ENCODE peak calls at places on chromosomes 12 and 14, in seven cellular contexts. X is lower lobe of right lung; C is fibroblast of mammary gland; J is activated CD4-positive, alpha-beta memory T cell treated with anti-CD3 and anti-CD28 coated beads, Interleukin-2, amount 10 ng/mL, durations not matched to agents 7 days and 5 days; H is DMS 273 treated with DMSO at 0.1 percent for 48 hours; R is stimulated activated CD8-positive, alpha-beta memory T cell treated with anti-CD3 and anti-CD28 coated beads, Interleukin-15, amount 100 ng/mL, for 1 hour; U is GM20000. G is an unnamed sample.

GRCh38 chr12:47785887-47786661 is 13.0 kb downstream of the SLC48A1 start:
- DNase-seq in C (peak), U (no peak), H (no peak), R (no peak), J (no peak), X (peak), G (no peak)

GRCh38 chr14:100859781-100860180 is 33.9 kb downstream of the MEG3 start:
- DNase-seq in R (no peak), X (peak), J (no peak), C (no peak), H (no peak), U (no peak), G (no peak)

GRCh38 chr14:31096255-31096654 is 70.1 kb upstream of the STRN3 start:
- DNase-seq in R (no peak), U (no peak), J (no peak), C (no peak), X (no peak), H (no peak), G (peak)

GRCh38 chr12:120687570-120688289 is 781 bp downstream of the MLEC start:
- DNase-seq in C (peak), X (peak), J (peak), R (no peak), U (no peak), H (no peak), G (peak)

GRCh38 chr14:69983317-69983716 is 104.1 kb downstream of the SMOC1 start:
- DNase-seq in U (no peak), X (no peak), J (no peak), R (no peak), C (no peak), H (no peak), G (no peak)

GRCh38 chr12:95700316-95700785 is 90.2 kb downstream of the NTN4 start:
- DNase-seq in C (peak), H (no peak), J (no peak), X (no peak), U (peak), R (no peak), G (peak)

GRCh38 chr12:53069621-53070410 is 9.4 kb downstream of the SPRYD3 start:
- DNase-seq in X (no peak), H (no peak), U (no peak), J (no peak), C (no peak), R (no peak), G (no peak)

GRCh38 chr12:3117144-3117581 is 40.0 kb downstream of the TSPAN9 start:
- DNase-seq in U (no peak), R (no peak), C (peak), H (no peak), X (no peak), J (no peak), G (peak)

GRCh38 chr12:45208604-45209487 is 7.0 kb upstream of the ANO6 start:
- DNase-seq in X (no peak), U (no peak), C (peak), R (no peak), H (no peak), J (no peak), G (peak)

GRCh38 chr12:24500466-24501232 is 448.3 kb downstream of the BCAT1 start:
- DNase-seq in H (no peak), U (no peak), J (no peak), R (no peak), C (peak), X (no peak), G (peak)

GRCh38 chr14:25820368-25820767 is 770.4 kb upstream of the STXBP6 start:
- DNase-seq in C (no peak), U (no peak), X (no peak), J (no peak), R (no peak), H (no peak), G (no peak)

GRCh38 chr14:99792551-99793212 is 531 bp upstream of the EML1 start:
- DNase-seq in C (peak), U (no peak), H (no peak), X (no peak), R (no peak), J (no peak), G (peak)

GRCh38 chr12:15634010-15634676 is 155.0 kb downstream of the EPS8 start:
- DNase-seq in J (no peak), R (no peak), H (no peak), U (no peak), C (peak), X (no peak), G (peak)

GRCh38 chr12:123149088-123149827 is 1.6 kb downstream of the PITPNM2 start:
- DNase-seq in C (no peak), J (no peak), H (no peak), R (no peak), U (no peak), X (no peak), G (no peak)

GRCh38 chr12:5872745-5873144 is 72.3 kb downstream of the ANO2 start:
- DNase-seq in H (no peak), R (no peak), C (no peak), U (no peak), X (no peak), J (no peak), G (no peak)